ENCODE peak calls at places on chromosomes 5 and 9, in seven cellular contexts. X is stimulated activated CD4-positive, alpha-beta T cell treated with anti-CD3 and anti-CD28 coated beads, Interleukin-12 subunit alpha, Interleukin-12 subunit beta, amount 100 ng/mL, for 48 hours; P is C1 segment of cervical spinal cord; R is iPS DF 6.9; T is cardiac fibroblast; U is A549; K is AG08396. N is an unnamed sample.

GRCh38 chr9:128428644-128429504 is 8.2 kb downstream of the CERCAM start:
- DNase-seq in K (no peak), X (no peak), U (no peak), P (no peak), T (peak), R (no peak), N (no peak)

GRCh38 chr5:175822225-175822624 is 49.2 kb upstream of the CPLX2 start:
- DNase-seq in U (no peak), R (no peak), P (no peak), T (no peak), K (no peak), X (peak), N (no peak)

GRCh38 chr5:14869286-14870164 is 2.1 kb downstream of the ANKH start:
- DNase-seq in X (peak), U (no peak), T (no peak), K (no peak), R (no peak), P (no peak), N (no peak)

GRCh38 chr9:132694144-132694543 is 23.9 kb downstream of the GTF3C4 start:
- DNase-seq in T (peak), K (no peak), X (no peak), U (peak), P (no peak), R (peak), N (peak)

GRCh38 chr9:27426717-27427645 is 97.1 kb upstream of the IFNK start:
- DNase-seq in R (no peak), P (no peak), K (no peak), U (peak), X (no peak), T (peak), N (no peak)

GRCh38 chr5:72363146-72363802 is 43.1 kb downstream of the PTCD2 start:
- DNase-seq in R (no peak), T (peak), P (no peak), K (peak), U (peak), X (no peak), N (no peak)

GRCh38 chr5:95861858-95862561 is 39.5 kb upstream of the GLRX start:
- DNase-seq in R (no peak), X (peak), T (peak), K (no peak), P (no peak), U (peak), N (no peak)

GRCh38 chr5:115330868-115331267 is 34.4 kb upstream of the CCDC112 start:
- DNase-seq in K (no peak), U (no peak), R (no peak), X (no peak), P (no peak), T (no peak), N (no peak)

GRCh38 chr5:40437452-40437861 is 242.3 kb upstream of the PTGER4 start:
- DNase-seq in X (no peak), P (no peak), T (peak), R (no peak), K (peak), U (peak), N (no peak)